ENCODE peak calls at places on chromosomes 3 and 15, in four cellular contexts. M, A, O and P are unnamed samples.

GRCh38 chr3:196979545-196979944 is 10.9 kb upstream of the PIGZ start:
- DNase-seq in M (peak; percentile 83), A (no peak), O (no peak), P (no peak)

GRCh38 chr3:63872135-63872924 is 8.7 kb downstream of the ATXN7 start:
- DNase-seq in M (peak; percentile 89), A (no peak), O (no peak), P (no peak)

GRCh38 chr3:151421956-151422355 is 37.4 kb upstream of the P2RY12 start:
- DNase-seq in M (no peak), A (no peak), O (no peak), P (no peak)

GRCh38 chr3:113894927-113895326 is 52.9 kb upstream of the ZDHHC23 start:
- DNase-seq in M (no peak), A (no peak), O (no peak), P (no peak)

GRCh38 chr3:159800434-159801121 is 188.1 kb upstream of the IL12A start:
- DNase-seq in M (no peak), A (no peak), O (no peak), P (no peak)

GRCh38 chr15:25685216-25685569 is 177.9 kb downstream of the ATP10A start:
- DNase-seq in M (no peak), A (no peak), O (no peak), P (no peak)

GRCh38 chr3:111588527-111588926 is 6.6 kb downstream of the ZBED2 start:
- DNase-seq in M (peak; percentile 34), A (no peak), O (no peak), P (no peak)

GRCh38 chr3:162546910-162547309 is 1050.3 kb downstream of the OTOL1 start:
- DNase-seq in M (no peak), A (no peak), O (no peak), P (no peak)

GRCh38 chr3:14534379-14535191 is 5.6 kb downstream of the GRIP2 start:
- DNase-seq in M (no peak), A (no peak), O (no peak), P (no peak)

GRCh38 chr3:14460342-14461005 is 58.1 kb downstream of the SLC6A6 start:
- DNase-seq in M (peak; percentile 92), A (no peak), O (peak; percentile 92), P (no peak)